ENCODE peak calls at places on chromosomes 1 and 21, in four cellular contexts. Q is psoas muscle, A is tibial nerve, U is suprapubic skin. S is an unnamed sample.

GRCh38 chr1:150322310-150322709 is 977 bp downstream of the PRPF3 start:
- DNase-seq in A (no peak), U (no peak), Q (no peak), S (no peak)

GRCh38 chr1:154821083-154821482 is 49.0 kb downstream of the KCNN3 start:
- DNase-seq in A (no peak), U (no peak), Q (no peak), S (no peak)

GRCh38 chr21:16454371-16454770 is 724.6 kb downstream of the USP25 start:
- DNase-seq in Q (no peak), U (no peak), A (no peak), S (no peak)

GRCh38 chr21:29098156-29098555 is 24.7 kb upstream of the CCT8 start:
- DNase-seq in A (no peak), Q (no peak), U (no peak), S (no peak)

GRCh38 chr1:20223659-20224058 is 37.3 kb upstream of the PLA2G2C start:
- DNase-seq in U (no peak), A (no peak), Q (no peak), S (no peak)

GRCh38 chr1:202572867-202573266 is 137.4 kb downstream of the SYT2 start:
- DNase-seq in U (no peak), Q (no peak), A (no peak), S (no peak)

GRCh38 chr21:16910435-16911165 is 602.2 kb upstream of the CXADR start:
- DNase-seq in Q (no peak), U (no peak), A (no peak), S (no peak)

GRCh38 chr21:31511258-31511657 is 148.2 kb upstream of the SOD1 start:
- DNase-seq in Q (no peak), A (no peak), U (no peak), S (no peak)

GRCh38 chr1:78547081-78547480 is 56.3 kb downstream of the PTGFR start:
- DNase-seq in U (no peak), A (no peak), Q (no peak), S (no peak)

GRCh38 chr1:47708658-47709301 is 270.9 kb downstream of the FOXD2 start:
- DNase-seq in Q (no peak), A (no peak), U (no peak), S (no peak)

GRCh38 chr1:3283849-3284248 is 170.6 kb upstream of the ARHGEF16 start:
- DNase-seq in U (no peak), A (peak; percentile 13), Q (no peak), S (peak; percentile 72)

DNA sequence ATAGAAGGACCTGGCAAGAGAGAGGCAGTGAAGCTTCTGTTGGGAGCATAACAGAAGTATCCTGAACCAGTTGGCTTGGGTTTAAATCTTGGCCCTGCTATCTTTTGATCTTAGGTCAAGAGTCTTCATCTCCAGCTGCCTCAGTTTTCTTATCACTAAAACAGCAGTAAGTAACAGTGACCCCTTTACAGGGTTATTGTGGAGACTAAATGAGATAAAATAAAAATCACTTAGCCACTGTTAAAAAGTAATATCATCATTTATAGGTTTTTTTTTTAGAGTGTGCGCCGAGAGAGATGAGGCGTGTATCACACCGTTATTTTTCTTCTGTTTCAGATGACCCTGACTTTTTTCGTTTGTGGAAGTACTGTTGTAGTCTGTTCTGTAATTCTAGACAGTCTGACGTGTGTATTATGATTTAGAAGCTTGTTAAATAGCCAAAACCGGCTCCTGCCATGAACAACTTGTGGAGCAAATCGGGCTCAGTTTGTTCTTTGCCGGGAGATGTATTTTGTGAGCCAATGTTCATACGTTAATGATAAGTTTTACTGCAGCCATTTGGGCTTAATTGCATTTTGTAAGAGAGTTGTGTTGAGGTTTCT is 1.2 kb downstream of the THRAP3 start:
- DNase-seq in Q (no peak), U (no peak), A (no peak), S (no peak)
- H3K4me1 ChIP-seq in Q (peaks cover 35% of the 10 kb centered on the region), U (peaks cover 41% of the 10 kb centered on the region), A (no peaks in the 10 kb centered on the region), S (peaks cover 12% of the 10 kb centered on the region)

DNA sequence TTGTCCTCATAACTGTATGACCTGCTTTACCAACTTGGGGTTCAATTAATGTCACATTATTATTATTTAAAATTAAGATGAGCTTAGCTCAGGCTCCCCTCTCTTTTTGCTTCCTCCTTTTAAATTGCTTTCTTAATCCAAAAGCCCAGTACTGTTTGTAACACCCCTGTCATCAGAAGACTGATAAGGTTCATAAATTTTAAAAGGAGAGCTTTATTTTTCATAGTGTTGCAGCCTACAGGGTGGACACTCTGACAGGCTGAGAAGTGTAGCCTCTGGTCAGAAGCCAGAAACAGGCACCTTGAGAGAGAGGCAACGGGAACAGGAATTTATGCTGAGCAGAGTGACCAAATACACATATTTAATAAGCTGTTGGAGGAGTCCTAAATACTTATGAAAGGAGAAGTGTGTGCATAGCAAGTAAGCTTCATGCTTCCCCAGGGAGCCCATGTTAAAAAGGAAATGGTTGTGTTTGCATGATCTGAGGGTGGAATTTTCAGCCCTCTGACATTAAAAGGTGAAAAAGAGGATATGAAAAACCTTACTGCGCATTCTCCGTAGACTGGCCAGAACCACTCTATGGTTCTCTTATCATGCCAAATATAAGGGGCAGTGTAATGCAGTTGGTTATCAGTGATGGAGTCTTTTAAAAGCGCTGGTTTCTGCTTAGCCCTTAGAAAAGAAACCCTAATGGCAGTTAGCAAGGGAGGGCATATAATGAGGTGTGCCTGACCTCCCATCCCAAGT is 30.5 kb upstream of the FGGY start:
- DNase-seq in A (no peak), Q (no peak), U (no peak), S (no peak)
- H3K4me3 ChIP-seq in A (no peak overlapping the region), Q (no peak overlapping the region), U (no peak overlapping the region), S (no peak overlapping the region)

GRCh38 chr1:81453971-81454370 is 346.8 kb upstream of the ADGRL2 start:
- DNase-seq in Q (no peak), U (no peak), A (no peak), S (no peak)
- H3K27ac ChIP-seq in Q (no peak overlapping the region), U (no peak overlapping the region), A (no peak overlapping the region), S (no peak overlapping the region)

GRCh38 chr1:225654277-225654597 is 1.3 kb upstream of the ENAH start:
- DNase-seq in Q (no peak), A (no peak), U (no peak), S (no peak)
- H3K4me1 ChIP-seq in Q (peaks cover 41% of the 10 kb centered on the region), A (no peaks in the 10 kb centered on the region), U (peaks cover 56% of the 10 kb centered on the region), S (peaks cover 17% of the 10 kb centered on the region)